ENCODE peak calls at places on chromosomes 1 and 21, in four cellular contexts. T, K, P and V are unnamed samples.
A peak's percentile ranks its signal among the peaks of the same experiment; 100 is the strongest.

GRCh38 chr21:36694041-36694515 is 4.8 kb upstream of the SIM2 start:
- DNase-seq in K (no peak), P (no peak), T (no peak), V (no peak)

GRCh38 chr1:225534135-225534534 is 106.3 kb upstream of the LBR start:
- DNase-seq in P (no peak), K (no peak), T (no peak), V (no peak)

GRCh38 chr1:119327066-119327435 is 41.5 kb upstream of the HAO2 start:
- DNase-seq in T (no peak), K (no peak), P (no peak), V (no peak)

GRCh38 chr1:37305841-37306240 is 168.5 kb upstream of the ZC3H12A start:
- DNase-seq in P (no peak), T (no peak), K (no peak), V (no peak)

GRCh38 chr1:207565546-207566468 is 69.8 kb downstream of the CR1 start:
- DNase-seq in K (no peak), T (no peak), P (no peak), V (no peak)

GRCh38 chr1:3712573-3713535 is 39.4 kb upstream of the CCDC27 start:
- DNase-seq in K (no peak), P (no peak), T (no peak), V (no peak)

GRCh38 chr1:53642607-53643006 is 96.4 kb downstream of the GLIS1 start:
- DNase-seq in P (peak; percentile 17), K (peak; percentile 1), T (no peak), V (no peak)

GRCh38 chr1:10211805-10212405 is 1.5 kb downstream of the KIF1B start:
- DNase-seq in T (no peak), P (no peak), K (no peak), V (no peak)

GRCh38 chr1:60265560-60266535 is 192.3 kb upstream of the C1orf87 start:
- DNase-seq in T (no peak), P (no peak), K (no peak), V (peak; percentile 59)

GRCh38 chr1:20640183-20640597 is 6.9 kb downstream of the PINK1 start:
- DNase-seq in T (peak; percentile 39), K (no peak), P (peak; percentile 49), V (no peak)

GRCh38 chr1:57986432-57986831 is 560.1 kb downstream of the OMA1 start:
- DNase-seq in T (no peak), P (no peak), K (no peak), V (no peak)

GRCh38 chr1:87329051-87329755 is 523 bp downstream of the LMO4 start:
- DNase-seq in P (peak; percentile 56), K (peak; percentile 65), T (no peak), V (no peak)

GRCh38 chr1:111190931-111191451 is 9.5 kb downstream of the DENND2D start:
- DNase-seq in K (no peak), T (no peak), P (no peak), V (no peak)

GRCh38 chr1:113453771-113454083 is 63.4 kb downstream of the MAGI3 start:
- DNase-seq in K (no peak), T (no peak), P (no peak), V (no peak)

GRCh38 chr1:173525936-173526335 is 48.8 kb downstream of the PRDX6 start:
- DNase-seq in K (no peak), T (no peak), P (no peak), V (no peak)

GRCh38 chr1:25253911-25254310 is 6.7 kb upstream of the RSRP1 start:
- DNase-seq in K (no peak), T (no peak), P (no peak), V (no peak)

GRCh38 chr1:87335175-87335992 is 6.7 kb downstream of the LMO4 start:
- DNase-seq in K (peak; percentile 85), T (peak; percentile 48), P (peak; percentile 76), V (no peak)

GRCh38 chr21:15301736-15302135 is 236.9 kb upstream of the NRIP1 start:
- DNase-seq in T (no peak), P (no peak), K (no peak), V (peak; percentile 14)

GRCh38 chr21:44858291-44858690 is 15.2 kb downstream of the PTTG1IP start:
- DNase-seq in K (no peak), T (no peak), P (no peak), V (no peak)

GRCh38 chr1:205729945-205730610 is 19.9 kb downstream of the NUCKS1 start:
- DNase-seq in T (no peak), K (no peak), P (no peak), V (no peak)

GRCh38 chr1:205735218-205735617 is 14.8 kb downstream of the NUCKS1 start:
- DNase-seq in K (no peak), T (no peak), P (no peak), V (no peak)

GRCh38 chr1:205739348-205740160 is 10.4 kb downstream of the NUCKS1 start:
- DNase-seq in T (no peak), K (no peak), P (no peak), V (no peak)

GRCh38 chr1:205733438-205734175 is 16.4 kb downstream of the NUCKS1 start:
- DNase-seq in K (no peak), T (no peak), P (no peak), V (no peak)
- TF ChIP-seq CTCF in K (no peak), T (no peak), P (no peak), V (no peak)

GRCh38 chr21:33894736-33895288 is 20.8 kb downstream of the ATP5PO start:
- DNase-seq in K (peak; percentile 75), T (peak; percentile 44), P (peak; percentile 57), V (peak; percentile 62)
- H3K4me3 ChIP-seq in K (peak overlapping the region; percentile 37), T (peak overlapping the region; percentile 33), P (peak overlapping the region; percentile 23), V (peak overlapping the region; percentile 18)

GRCh38 chr1:98051065-98051675 is 130.3 kb upstream of the DPYD start:
- DNase-seq in K (peak; percentile 51), P (peak; percentile 72), T (peak; percentile 55), V (no peak)

GRCh38 chr1:98048234-98048633 is 127.4 kb upstream of the DPYD start:
- DNase-seq in P (peak; percentile 77), K (peak; percentile 83), T (peak; percentile 50), V (no peak)

GRCh38 chr1:98045211-98046030 is 124.6 kb upstream of the DPYD start:
- DNase-seq in P (peak; percentile 23), T (no peak), K (no peak), V (no peak)

GRCh38 chr1:98046031-98046641 is 125.3 kb upstream of the DPYD start:
- DNase-seq in T (no peak), P (no peak), K (peak; percentile 40), V (no peak)

DNA sequence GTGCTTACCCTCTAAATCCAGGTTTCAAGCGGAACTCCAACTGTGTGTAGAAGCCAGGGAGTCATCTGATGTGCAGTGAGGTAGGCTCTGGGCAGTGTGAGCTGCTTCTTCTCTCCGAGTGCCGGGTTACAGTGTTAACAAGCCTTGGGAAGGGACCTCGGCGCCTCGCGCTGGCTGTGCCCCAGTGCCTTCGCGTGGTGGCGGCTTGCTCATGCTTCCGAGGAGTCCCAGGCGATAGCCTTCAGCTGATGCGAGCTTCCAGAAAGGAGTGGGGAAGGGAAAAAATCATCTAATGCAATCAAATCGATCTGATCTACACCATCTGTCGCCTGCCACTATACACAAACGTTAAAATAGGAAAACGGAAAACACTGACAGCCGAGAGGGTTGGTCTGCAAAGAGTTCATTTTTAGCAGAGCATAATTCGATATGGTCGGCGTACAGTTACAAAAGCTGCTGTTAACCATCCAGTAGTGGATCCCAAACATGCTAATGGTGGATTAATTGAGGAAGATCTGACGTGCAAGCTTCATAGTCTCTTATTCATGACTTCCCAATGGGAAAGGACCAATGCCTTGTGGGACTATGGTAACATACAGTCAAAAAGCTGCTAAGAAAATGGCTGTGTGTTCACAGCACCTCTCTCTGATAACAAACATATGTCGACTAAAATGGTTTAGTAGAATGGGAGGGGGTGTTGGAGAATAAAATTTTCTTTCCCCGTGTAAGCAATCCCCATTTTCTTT is 128.7 kb upstream of the DPYD start:
- DNase-seq in T (no peak), P (peak; percentile 24), K (peak; percentile 42), V (no peak)
- H3K27me3 ChIP-seq in T (peaks cover 30% of the 10 kb centered on the region), P (peaks cover 27% of the 10 kb centered on the region), K (peaks cover 77% of the 10 kb centered on the region), V (peaks cover 24% of the 10 kb centered on the region)

GRCh38 chr1:54804471-54805132 is 3.5 kb upstream of the TTC22 start:
- DNase-seq in P (no peak), T (no peak), K (no peak), V (no peak)
- TF ChIP-seq CTCF in P (no peak), T (no peak), K (no peak), V (no peak)

GRCh38 chr1:193083365-193084088 is 21.7 kb downstream of the GLRX2 start:
- DNase-seq in T (no peak), K (no peak), P (no peak), V (no peak)
- H3K4me3 ChIP-seq in T (no peak overlapping the region), K (no peak overlapping the region), P (no peak overlapping the region), V (no peak overlapping the region)

DNA sequence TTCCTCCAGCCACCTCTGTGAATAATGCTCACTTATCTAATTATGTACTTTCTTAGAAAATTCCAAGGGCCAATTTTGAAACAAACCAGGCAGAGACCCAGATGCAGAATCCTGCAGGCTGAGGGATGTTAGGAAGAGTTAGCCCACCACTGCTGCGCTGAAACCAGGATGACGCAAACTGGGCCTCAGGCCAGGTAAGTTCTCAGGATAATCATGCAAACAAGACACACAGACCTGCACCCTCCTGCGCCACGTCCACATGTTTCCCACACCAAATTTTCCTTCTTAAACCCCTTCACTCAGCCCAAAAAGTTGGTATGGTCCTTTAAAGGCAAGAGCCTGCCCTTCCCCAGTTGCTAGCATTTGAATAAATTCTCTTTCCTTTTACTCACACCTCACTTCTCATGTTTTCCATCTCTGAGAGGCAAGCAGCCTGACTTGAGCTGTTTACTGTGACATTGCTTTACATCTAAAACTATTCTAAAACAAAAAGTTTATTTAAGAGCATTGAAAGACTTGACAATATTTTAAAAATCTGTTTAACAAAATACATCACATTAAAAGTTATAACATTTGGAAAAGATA is 887.1 kb downstream of the LRRIQ3 start:
- DNase-seq in K (no peak), T (no peak), P (no peak), V (no peak)
- H3K27me3 ChIP-seq in K (no peaks in the 10 kb centered on the region), T (no peaks in the 10 kb centered on the region), P (no peaks in the 10 kb centered on the region), V (no peaks in the 10 kb centered on the region)